ENCODE peak calls at places on chromosomes 4 and X, in nine cellular contexts. V, Z, P, G, Q, C, D, T and J are unnamed samples.

GRCh38 chr4:87120411-87121162 is 99.8 kb downstream of the KLHL8 start:
- DNase-seq in V (peak; percentile 85), Z (peak; percentile 81), P (peak; percentile 93), G (peak; percentile 63), Q (peak; percentile 87), C (no peak), D (no peak), T (peak; percentile 47), J (no peak)

GRCh38 chr4:7337196-7338058 is 97.3 kb downstream of the PSAPL1 start:
- DNase-seq in V (no peak), Z (peak; percentile 33), P (no peak), G (no peak), Q (no peak), C (no peak), D (no peak), T (no peak), J (peak; percentile 67)

GRCh38 chr4:3013839-3014350 is 50.5 kb downstream of the GRK4 start:
- DNase-seq in V (no peak), Z (no peak), P (no peak), G (no peak), Q (no peak), C (no peak), D (no peak), T (peak; percentile 23), J (no peak)

GRCh38 chrX:22968494-22968893 is 31.3 kb upstream of the DDX53 start:
- DNase-seq in V (no peak), Z (no peak), P (no peak), G (no peak), Q (no peak), C (no peak), D (no peak), T (no peak), J (no peak)

GRCh38 chr4:180105362-180105761 is 2137.8 kb upstream of the TENM3 start:
- DNase-seq in V (no peak), Z (no peak), P (no peak), G (no peak), Q (no peak), C (no peak), D (no peak), T (no peak), J (no peak)

GRCh38 chrX:13938053-13938765 is 91.5 kb downstream of the GEMIN8 start:
- DNase-seq in V (peak; percentile 48), Z (peak; percentile 45), P (peak; percentile 14), G (no peak), Q (peak; percentile 2), C (no peak), D (peak; percentile 14), T (no peak), J (peak; percentile 76)

GRCh38 chrX:18194688-18195087 is 26.0 kb downstream of the BEND2 start:
- DNase-seq in V (no peak), Z (no peak), P (no peak), G (no peak), Q (no peak), C (no peak), D (no peak), T (no peak), J (no peak)

GRCh38 chr4:185344743-185345538 is 50.8 kb downstream of the LRP2BP start:
- DNase-seq in V (no peak), Z (no peak), P (no peak), G (no peak), Q (no peak), C (no peak), D (no peak), T (no peak), J (no peak)

GRCh38 chr4:24778427-24779225 is 16.7 kb upstream of the SOD3 start:
- DNase-seq in V (peak; percentile 73), Z (peak; percentile 49), P (no peak), G (peak; percentile 18), Q (peak; percentile 98), C (no peak), D (no peak), T (no peak), J (no peak)

GRCh38 chr4:184899261-184900134 is 73.7 kb upstream of the ACSL1 start:
- DNase-seq in V (peak; percentile 73), Z (no peak), P (peak; percentile 83), G (no peak), Q (peak; percentile 8), C (no peak), D (no peak), T (no peak), J (no peak)

GRCh38 chr4:182716207-182716606 is 201.0 kb downstream of the DCTD start:
- DNase-seq in V (no peak), Z (no peak), P (no peak), G (no peak), Q (no peak), C (no peak), D (no peak), T (no peak), J (no peak)

GRCh38 chrX:111761578-111762135 is 80.7 kb downstream of the ALG13 start:
- DNase-seq in V (no peak), Z (no peak), P (no peak), G (no peak), Q (no peak), C (no peak), D (no peak), T (no peak), J (no peak)

GRCh38 chrX:130118941-130119640 is 8.8 kb upstream of the ELF4 start:
- DNase-seq in V (no peak), Z (peak; percentile 55), P (no peak), G (no peak), Q (peak; percentile 72), C (no peak), D (no peak), T (no peak), J (no peak)

GRCh38 chr4:42410446-42410845 is 13.2 kb downstream of the SHISA3 start:
- DNase-seq in V (no peak), Z (no peak), P (no peak), G (no peak), Q (no peak), C (no peak), D (no peak), T (no peak), J (no peak)

GRCh38 chrX:40207626-40208025 is 109.9 kb upstream of the BCOR start:
- DNase-seq in V (no peak), Z (no peak), P (no peak), G (no peak), Q (peak; percentile 19), C (no peak), D (no peak), T (no peak), J (no peak)

GRCh38 chrX:110675866-110676265 is 119.8 kb downstream of the CHRDL1 start:
- DNase-seq in V (no peak), Z (no peak), P (no peak), G (no peak), Q (no peak), C (no peak), D (no peak), T (no peak), J (no peak)

GRCh38 chr4:38803833-38804653 is 548 bp downstream of the TLR1 start:
- DNase-seq in V (no peak), Z (no peak), P (no peak), G (no peak), Q (no peak), C (no peak), D (no peak), T (no peak), J (no peak)
- H3K9me3 ChIP-seq in V (peaks cover 12% of the 10 kb centered on the region), Z (no peaks in the 10 kb centered on the region), P (no peaks in the 10 kb centered on the region), G (no peaks in the 10 kb centered on the region), Q (no peaks in the 10 kb centered on the region), C (no peaks in the 10 kb centered on the region), D (no peaks in the 10 kb centered on the region), T (no peaks in the 10 kb centered on the region), J (no peaks in the 10 kb centered on the region)

GRCh38 chr4:18021720-18022571 is at the start of gene LCORL:
- DNase-seq in V (peak; percentile 89), Z (peak; percentile 95), P (peak; percentile 93), G (peak; percentile 91), Q (peak; percentile 95), C (peak; percentile 93), D (peak; percentile 94), T (peak; percentile 96), J (peak; percentile 99)

GRCh38 chr4:18020671-18021469 is 685 bp downstream of the LCORL start:
- DNase-seq in V (peak; percentile 44), Z (peak; percentile 76), P (peak; percentile 36), G (peak; percentile 40), Q (peak; percentile 83), C (peak; percentile 45), D (peak; percentile 73), T (peak; percentile 73), J (peak; percentile 92)

GRCh38 chr4:18022572-18023039 is 1.1 kb upstream of the LCORL start:
- DNase-seq in V (no peak), Z (no peak), P (no peak), G (no peak), Q (peak; percentile 5), C (no peak), D (no peak), T (no peak), J (no peak)

GRCh38 chr4:18020145-18020670 is 1.3 kb downstream of the LCORL start:
- DNase-seq in V (no peak), Z (no peak), P (peak; percentile 10), G (no peak), Q (peak; percentile 12), C (no peak), D (no peak), T (no peak), J (no peak)

DNA sequence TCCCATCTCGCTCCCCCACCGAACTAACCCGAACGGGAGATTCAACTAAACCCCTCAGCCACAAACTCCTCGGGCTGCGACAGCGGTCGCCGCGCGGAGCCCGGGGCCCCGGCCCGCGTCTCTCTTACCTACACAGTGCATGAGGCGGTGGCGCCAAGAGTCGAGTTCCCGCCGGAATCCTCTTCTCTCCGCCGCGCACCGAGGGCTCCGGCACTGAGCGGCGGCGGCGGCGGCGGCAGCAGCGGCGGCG is 160 bp downstream of the LCORL start:
- DNase-seq in V (no peak), Z (no peak), P (no peak), G (no peak), Q (peak; percentile 20), C (no peak), D (no peak), T (no peak), J (no peak)
- TF ChIP-seq POLR2A in V (no peak), Z (no peak), P (no peak), G (no peak), Q (no peak), C (peak; percentile 42), D (no peak), T (no peak), J (no peak)

GRCh38 chr4:107701565-107701964 is 18.5 kb downstream of the PAPSS1 start:
- DNase-seq in V (no peak), Z (no peak), P (no peak), G (no peak), Q (no peak), C (no peak), D (no peak), T (no peak), J (no peak)
- H3K9me3 ChIP-seq in V (peaks cover 36% of the 10 kb centered on the region), Z (no peaks in the 10 kb centered on the region), P (no peaks in the 10 kb centered on the region), G (no peaks in the 10 kb centered on the region), Q (peaks cover 10% of the 10 kb centered on the region), C (peaks cover 2% of the 10 kb centered on the region), D (peaks cover 14% of the 10 kb centered on the region), T (peaks cover 24% of the 10 kb centered on the region), J (peaks cover 24% of the 10 kb centered on the region)

DNA sequence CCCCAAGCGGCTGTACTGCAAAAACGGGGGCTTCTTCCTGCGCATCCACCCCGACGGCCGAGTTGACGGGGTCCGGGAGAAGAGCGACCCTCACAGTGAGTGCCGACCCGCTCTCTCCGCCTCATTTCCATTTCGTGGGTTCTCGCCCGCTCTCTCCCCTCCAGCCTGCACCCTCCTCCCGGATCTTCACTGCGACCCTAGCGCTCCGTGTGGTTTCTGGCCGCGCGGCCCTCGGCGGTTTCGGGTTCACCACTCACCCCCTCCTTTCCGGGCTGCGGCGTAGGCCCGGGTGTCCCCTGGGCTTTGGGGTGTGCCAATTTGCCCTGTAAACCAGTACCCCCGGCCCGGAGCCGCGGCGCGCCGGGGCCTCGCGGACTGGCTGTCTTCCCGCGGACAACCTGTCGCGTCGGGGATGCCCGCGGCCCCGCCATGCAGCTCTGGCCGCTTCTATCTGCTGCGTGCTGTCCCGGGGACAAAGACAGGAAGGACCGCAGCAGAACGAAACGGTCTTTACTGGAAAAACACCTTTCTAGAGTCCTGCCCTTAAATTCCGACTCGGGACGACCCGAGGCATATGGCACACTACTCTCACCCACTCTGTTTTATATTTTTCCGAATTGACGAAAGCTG is 742 bp downstream of the FGF2 start:
- DNase-seq in V (peak; percentile 20), Z (peak; percentile 77), P (no peak), G (no peak), Q (peak; percentile 25), C (no peak), D (peak; percentile 25), T (no peak), J (peak; percentile 81)
- TF ChIP-seq POLR2A in V (no peak), Z (no peak), P (no peak), G (no peak), Q (no peak), C (no peak), D (no peak), T (no peak), J (no peak)